ENCODE peak calls at places on chromosomes 16 and 17, in four cellular contexts. One of them, this sample, is unnamed.

GRCh38 chr16:56401482-56401881 is 23.9 kb downstream of the AMFR start:
- DNase-seq in GM12878: no peak
- DNase-seq in A549: peak
- DNase-seq in K562: peak
- DNase-seq in this sample: peak

GRCh38 chr16:12551946-12552345 is 251.7 kb downstream of the CPPED1 start:
- DNase-seq in GM12878: no peak
- DNase-seq in A549: no peak
- DNase-seq in K562: no peak
- DNase-seq in this sample: no peak

GRCh38 chr16:80680839-80681238 is 123.6 kb downstream of the CDYL2 start:
- DNase-seq in GM12878: no peak
- DNase-seq in A549: no peak
- DNase-seq in K562: no peak
- DNase-seq in this sample: no peak

GRCh38 chr16:83715217-83715920 is 92.4 kb upstream of the HSBP1 start:
- DNase-seq in GM12878: no peak
- DNase-seq in A549: no peak
- DNase-seq in K562: no peak
- DNase-seq in this sample: no peak

GRCh38 chr16:85735225-85735722 is 15.6 kb downstream of the C16orf74 start:
- DNase-seq in GM12878: peak
- DNase-seq in A549: no peak
- DNase-seq in K562: no peak
- DNase-seq in this sample: no peak

GRCh38 chr17:83098241-83099085 is 19.1 kb downstream of the METRNL start:
- DNase-seq in GM12878: no peak
- DNase-seq in A549: no peak
- DNase-seq in K562: no peak
- DNase-seq in this sample: no peak

GRCh38 chr16:70694088-70694487 is 8.2 kb upstream of the MTSS2 start:
- DNase-seq in GM12878: no peak
- DNase-seq in A549: peak
- DNase-seq in K562: no peak
- DNase-seq in this sample: peak

GRCh38 chr16:53771655-53772497 is 67.9 kb downstream of the FTO start:
- DNase-seq in GM12878: no peak
- DNase-seq in A549: no peak
- DNase-seq in K562: no peak
- DNase-seq in this sample: no peak

GRCh38 chr17:15384142-15384803 is 42.9 kb upstream of the TEKT3 start:
- DNase-seq in GM12878: no peak
- DNase-seq in A549: no peak
- DNase-seq in K562: no peak
- DNase-seq in this sample: peak

GRCh38 chr17:50219345-50219744 is 17.9 kb upstream of the COL1A1 start:
- DNase-seq in GM12878: no peak
- DNase-seq in A549: peak
- DNase-seq in K562: no peak
- DNase-seq in this sample: no peak

GRCh38 chr16:52076332-52077115 is 470.4 kb downstream of the TOX3 start:
- DNase-seq in GM12878: no peak
- DNase-seq in A549: no peak
- DNase-seq in K562: no peak
- DNase-seq in this sample: no peak

GRCh38 chr17:6439951-6440350 is 4.3 kb upstream of the PIMREG start:
- DNase-seq in GM12878: no peak
- DNase-seq in A549: no peak
- DNase-seq in K562: no peak
- DNase-seq in this sample: peak

GRCh38 chr17:53335443-53335842 is 487.3 kb upstream of the KIF2B start:
- DNase-seq in GM12878: no peak
- DNase-seq in A549: no peak
- DNase-seq in K562: no peak
- DNase-seq in this sample: no peak
- H3K4me3 ChIP-seq in GM12878: no peak
- H3K4me3 ChIP-seq in A549: no peak
- H3K4me3 ChIP-seq in K562: no peak
- H3K4me3 ChIP-seq in this sample: no peak

GRCh38 chr17:34241062-34241461 is 14.0 kb upstream of the CCL2 start:
- DNase-seq in GM12878: no peak
- DNase-seq in A549: no peak
- DNase-seq in K562: no peak
- DNase-seq in this sample: no peak

GRCh38 chr17:34234616-34235015 is 20.5 kb upstream of the CCL2 start:
- DNase-seq in GM12878: no peak
- DNase-seq in A549: no peak
- DNase-seq in K562: no peak
- DNase-seq in this sample: no peak

GRCh38 chr17:34235389-34236028 is 19.6 kb upstream of the CCL2 start:
- DNase-seq in GM12878: no peak
- DNase-seq in A549: no peak
- DNase-seq in K562: no peak
- DNase-seq in this sample: no peak

GRCh38 chr17:34236341-34236892 is 18.7 kb upstream of the CCL2 start:
- DNase-seq in GM12878: no peak
- DNase-seq in A549: no peak
- DNase-seq in K562: no peak
- DNase-seq in this sample: no peak

GRCh38 chr17:34237458-34237857 is 17.6 kb upstream of the CCL2 start:
- DNase-seq in GM12878: no peak
- DNase-seq in A549: no peak
- DNase-seq in K562: no peak
- DNase-seq in this sample: no peak
- TF ChIP-seq REST in GM12878: no peak
- TF ChIP-seq REST in A549: peak
- TF ChIP-seq REST in K562: no peak
- TF ChIP-seq REST in this sample: no peak

GRCh38 chr16:1727651-1728624 is 21.9 kb downstream of the MAPK8IP3 start:
- DNase-seq in GM12878: no peak
- DNase-seq in A549: no peak
- DNase-seq in K562: no peak
- DNase-seq in this sample: no peak

GRCh38 chr16:1729026-1729425 is 23.0 kb downstream of the MAPK8IP3 start:
- DNase-seq in GM12878: no peak
- DNase-seq in A549: no peak
- DNase-seq in K562: no peak
- DNase-seq in this sample: no peak

GRCh38 chr16:1729445-1729844 is 23.4 kb downstream of the MAPK8IP3 start:
- DNase-seq in GM12878: no peak
- DNase-seq in A549: no peak
- DNase-seq in K562: no peak
- DNase-seq in this sample: no peak

GRCh38 chr16:1724491-1724890 is 18.5 kb downstream of the MAPK8IP3 start:
- DNase-seq in GM12878: no peak
- DNase-seq in A549: no peak
- DNase-seq in K562: no peak
- DNase-seq in this sample: no peak

DNA sequence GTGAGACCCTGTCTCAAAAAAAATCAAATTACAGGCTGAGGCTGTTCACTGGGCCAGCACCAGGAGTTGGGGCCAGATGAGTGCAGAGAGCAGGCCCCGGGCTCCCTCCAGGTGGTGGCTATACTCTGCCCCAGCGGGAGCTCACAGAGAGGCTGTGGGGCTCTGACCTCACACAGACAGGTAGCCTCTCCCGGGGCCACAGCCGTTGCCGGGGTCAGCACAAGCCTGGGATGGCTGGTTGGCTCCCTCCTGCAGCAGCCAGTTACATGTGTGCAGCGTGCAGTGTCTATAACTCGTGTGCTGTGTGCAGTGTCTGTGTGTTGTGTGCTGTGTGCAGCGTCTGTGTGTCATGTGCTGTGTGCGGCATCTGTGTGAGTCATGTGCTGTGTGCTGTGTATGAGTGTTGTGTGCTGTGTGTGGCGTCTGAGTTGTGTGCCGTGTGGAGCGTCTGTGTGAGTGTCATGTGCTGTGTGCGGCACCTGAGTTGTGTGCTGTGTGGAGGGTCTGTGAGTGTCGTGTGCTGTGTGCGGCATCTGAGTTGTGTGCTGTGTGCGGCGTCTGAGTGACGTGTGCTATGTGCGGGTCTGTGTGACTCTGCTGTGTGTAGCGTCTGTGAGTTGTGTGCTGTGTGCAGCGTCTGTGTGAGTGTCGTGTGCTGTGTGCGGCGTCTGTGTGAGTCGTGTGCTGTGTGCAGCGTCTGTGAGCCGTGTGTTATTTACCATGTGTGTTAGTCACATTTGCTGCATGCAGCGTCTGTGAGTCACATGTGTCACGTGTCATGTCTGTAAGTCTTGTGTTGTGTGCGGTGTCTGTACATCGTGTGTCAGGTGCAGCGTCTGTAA is 20.9 kb downstream of the MAPK8IP3 start:
- DNase-seq in GM12878: no peak
- DNase-seq in A549: no peak
- DNase-seq in K562: no peak
- DNase-seq in this sample: no peak
- TF ChIP-seq JUNB in GM12878: no peak
- TF ChIP-seq JUNB in A549: no peak
- TF ChIP-seq JUNB in K562: no peak
- TF ChIP-seq JUNB in this sample: no peak

DNA sequence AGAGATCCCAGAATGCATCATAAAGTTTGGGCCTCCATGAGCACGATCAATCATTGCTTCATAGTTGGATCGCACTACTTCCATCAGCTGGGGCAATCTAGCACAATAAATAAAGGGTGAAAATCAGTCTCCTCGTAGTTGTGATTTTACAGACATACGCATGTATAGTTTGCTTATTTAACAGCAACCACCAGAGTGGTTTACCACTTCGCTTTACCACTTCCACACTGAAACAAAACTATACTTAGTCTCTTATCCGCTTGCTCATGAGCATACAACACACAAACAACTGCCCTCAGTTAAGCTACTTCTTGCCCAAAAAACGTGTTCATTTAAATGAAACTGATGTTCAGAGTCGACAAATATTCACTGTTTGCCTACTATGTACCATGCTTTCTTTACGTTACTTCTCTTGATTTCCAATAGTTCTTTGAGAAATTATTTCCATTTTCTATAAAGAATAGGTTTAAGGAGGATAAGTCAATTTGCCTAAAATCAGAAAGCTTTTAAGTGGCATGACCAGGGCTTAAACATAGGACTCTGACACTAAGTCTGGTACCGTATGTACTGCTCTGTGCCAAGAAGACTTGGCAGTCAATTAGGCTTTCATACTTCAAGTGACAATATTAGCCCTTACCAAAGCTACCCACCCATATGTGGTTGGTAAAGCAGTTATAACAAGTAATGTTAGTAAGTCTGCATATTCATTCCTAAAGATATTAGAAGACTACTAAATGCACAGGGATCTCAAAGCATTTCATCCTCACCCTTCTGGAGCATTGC is 22.0 kb downstream of the SETD6 start:
- DNase-seq in GM12878: no peak
- DNase-seq in A549: no peak
- DNase-seq in K562: no peak
- DNase-seq in this sample: no peak
- H3K4me3 ChIP-seq in GM12878: no peak
- H3K4me3 ChIP-seq in A549: no peak
- H3K4me3 ChIP-seq in K562: no peak
- H3K4me3 ChIP-seq in this sample: no peak

GRCh38 chr17:74961657-74962360 is 10.8 kb downstream of the HID1 start:
- DNase-seq in GM12878: no peak
- DNase-seq in A549: peak
- DNase-seq in K562: peak
- DNase-seq in this sample: peak
- TF ChIP-seq REST in GM12878: no peak
- TF ChIP-seq REST in A549: no peak
- TF ChIP-seq REST in K562: no peak
- TF ChIP-seq REST in this sample: no peak

GRCh38 chr16:30527635-30528178 is 1.3 kb upstream of the ZNF768 start:
- DNase-seq in GM12878: peak
- DNase-seq in A549: no peak
- DNase-seq in K562: no peak
- DNase-seq in this sample: peak
- TF ChIP-seq JUNB in GM12878: no peak
- TF ChIP-seq JUNB in A549: no peak
- TF ChIP-seq JUNB in K562: no peak
- TF ChIP-seq JUNB in this sample: no peak

DNA sequence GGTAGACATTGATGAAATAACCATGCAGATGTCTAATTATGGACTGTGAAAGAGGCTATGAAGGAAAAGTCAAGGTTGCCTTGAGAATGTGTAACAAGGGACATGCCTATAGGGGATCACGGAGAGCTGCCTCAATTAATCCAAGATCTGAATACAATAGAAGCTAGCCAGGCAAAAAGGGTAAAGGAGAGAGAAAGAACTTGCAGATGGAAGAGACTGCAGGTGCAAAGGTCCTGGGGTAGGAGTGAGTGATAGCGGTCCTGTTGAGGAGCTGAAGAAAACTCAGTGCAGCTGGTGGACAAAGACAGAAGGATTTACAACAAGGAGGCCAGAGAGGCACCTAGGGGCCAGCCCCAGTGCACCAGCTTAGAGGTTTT is 15.9 kb upstream of the TNS4 start:
- DNase-seq in GM12878: no peak
- DNase-seq in A549: no peak
- DNase-seq in K562: no peak
- DNase-seq in this sample: no peak
- H3K4me3 ChIP-seq in GM12878: peak
- H3K4me3 ChIP-seq in A549: no peak
- H3K4me3 ChIP-seq in K562: no peak
- H3K4me3 ChIP-seq in this sample: no peak

DNA sequence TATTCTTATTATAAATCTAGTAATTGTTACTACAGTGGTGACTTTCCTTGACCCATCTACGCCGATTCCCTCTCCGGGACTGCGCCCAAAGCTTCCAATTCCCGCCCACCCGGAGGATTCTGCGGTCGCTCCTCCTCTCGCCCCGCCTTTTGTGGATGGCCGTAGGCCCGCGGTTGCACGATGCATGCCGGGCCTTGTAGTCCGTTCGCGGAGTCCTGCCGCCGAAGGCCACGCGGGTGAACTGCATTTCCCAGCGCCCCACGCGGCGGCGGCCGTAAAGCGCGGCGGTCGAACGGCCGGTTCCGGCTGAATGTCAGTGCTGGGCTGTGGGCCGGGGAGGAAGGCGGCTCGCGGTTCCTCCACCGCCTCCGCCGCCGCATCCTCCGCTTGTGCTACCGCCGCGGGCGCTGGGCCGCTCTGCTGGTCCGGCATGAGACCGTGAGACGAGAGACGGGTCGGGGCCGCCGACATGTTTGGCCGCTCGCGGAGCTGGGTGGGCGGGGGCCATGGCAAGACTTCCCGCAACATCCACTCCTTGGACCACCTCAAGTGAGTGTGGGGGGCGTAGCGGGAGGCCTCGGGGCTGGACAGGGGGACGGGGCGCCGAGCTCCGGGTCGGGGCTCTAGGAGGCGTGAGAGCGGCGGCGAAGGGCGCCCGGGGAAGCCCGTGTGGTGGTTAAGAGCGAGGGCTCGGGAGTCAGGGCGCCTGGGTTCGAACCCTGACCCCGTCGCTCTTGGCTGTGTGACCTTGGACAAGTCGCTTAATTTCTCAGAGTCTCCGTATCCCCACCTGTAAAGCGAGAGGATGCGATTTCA is at the start of gene CLEC16A:
- DNase-seq in GM12878: peak
- DNase-seq in A549: peak
- DNase-seq in K562: peak
- DNase-seq in this sample: peak
- TF ChIP-seq REST in GM12878: no peak
- TF ChIP-seq REST in A549: no peak
- TF ChIP-seq REST in K562: no peak
- TF ChIP-seq REST in this sample: no peak